ENCODE peak calls at places on chromosomes 11 and 22, in five cellular contexts. I, U, F, M and O are unnamed samples.
A peak's percentile ranks its signal among the peaks of the same experiment; 100 is the strongest.

GRCh38 chr22:44668190-44668885 is 33.7 kb upstream of the PRR5 start:
- DNase-seq in I (no peak), U (no peak), F (peak; percentile 37), M (no peak), O (peak; percentile 29)

GRCh38 chr11:4636962-4637661 is at the start of gene OR51D1:
- DNase-seq in I (peak; percentile 79), U (peak; percentile 68), F (peak; percentile 74), M (peak; percentile 65), O (peak; percentile 69)

GRCh38 chr11:68329993-68330699 is 17.8 kb downstream of the LRP5 start:
- DNase-seq in I (no peak), U (no peak), F (no peak), M (no peak), O (peak; percentile 36)

GRCh38 chr11:1122356-1123002 is 35.3 kb upstream of the MUC5AC start:
- DNase-seq in I (peak; percentile 15), U (no peak), F (no peak), M (no peak), O (peak; percentile 11)

GRCh38 chr11:65128182-65129145 is 5.9 kb downstream of the SYVN1 start:
- DNase-seq in I (no peak), U (no peak), F (no peak), M (no peak), O (no peak)

GRCh38 chr22:38868886-38869381 is 3.1 kb downstream of the CBX6 start:
- DNase-seq in I (peak; percentile 86), U (peak; percentile 86), F (peak; percentile 85), M (peak; percentile 81), O (peak; percentile 64)

GRCh38 chr11:2320591-2321310 is 18.9 kb downstream of the TSPAN32 start:
- DNase-seq in I (peak; percentile 15), U (no peak), F (no peak), M (no peak), O (no peak)

GRCh38 chr22:30079952-30080533 is at the start of gene HORMAD2:
- DNase-seq in I (no peak), U (peak; percentile 38), F (peak; percentile 9), M (no peak), O (peak; percentile 16)

GRCh38 chr11:1472180-1473005 is 14.2 kb downstream of the MOB2 start:
- DNase-seq in I (no peak), U (no peak), F (peak; percentile 12), M (no peak), O (no peak)

GRCh38 chr11:80993561-80993960 is 1552.7 kb upstream of the TENM4 start:
- DNase-seq in I (no peak), U (no peak), F (no peak), M (no peak), O (no peak)

GRCh38 chr11:120244476-120244875 is 4.5 kb downstream of the POU2F3 start:
- DNase-seq in I (no peak), U (no peak), F (no peak), M (no peak), O (no peak)